ENCODE peak calls at places on chromosomes 16 and 17, in ten cellular contexts. I is mucosa of gallbladder, M is iPS DF 19.7, X is tibial artery, D is heart right ventricle, J is foreskin fibroblast, B is progenitor cell of endocrine pancreas, E is H7, Z is body of pancreas, U is NCI-H2081. C is an unnamed sample.

GRCh38 chr17:66791337-66791736 is 43.6 kb upstream of the CACNG5 start:
- DNase-seq in I (peak), M (no peak), X (peak), D (no peak), J (no peak), B (no peak), E (peak), Z (peak), U (no peak), C (no peak)

GRCh38 chr17:36066365-36066945 is 2.4 kb downstream of the CCL18 start:
- DNase-seq in I (no peak), M (no peak), X (no peak), D (no peak), J (no peak), B (no peak), E (no peak), Z (no peak), U (no peak), C (no peak)

GRCh38 chr17:44159519-44160210 is 10.8 kb upstream of the ASB16 start:
- DNase-seq in I (no peak), M (no peak), X (no peak), D (no peak), J (no peak), B (no peak), E (no peak), Z (no peak), U (no peak), C (peak)

GRCh38 chr16:72962347-72962746 is 85.6 kb downstream of the ZFHX3 start:
- DNase-seq in I (no peak), M (no peak), X (peak), D (no peak), J (no peak), B (no peak), E (no peak), Z (no peak), U (no peak), C (no peak)

GRCh38 chr16:89013111-89013510 is 36.1 kb upstream of the CBFA2T3 start:
- DNase-seq in I (no peak), M (no peak), X (no peak), D (no peak), J (no peak), B (no peak), E (no peak), Z (no peak), U (no peak), C (no peak)

GRCh38 chr16:68737046-68737729 is at the start of gene CDH1:
- DNase-seq in I (peak), M (peak), X (no peak), D (peak), J (no peak), B (peak), E (peak), Z (peak), U (peak), C (no peak)

GRCh38 chr16:30741461-30741914 is 6.7 kb upstream of the PHKG2 start:
- DNase-seq in I (peak), M (no peak), X (no peak), D (no peak), J (peak), B (no peak), E (peak), Z (peak), U (no peak), C (no peak)

GRCh38 chr16:7185689-7186088 is 147.0 kb upstream of the RBFOX1 start:
- DNase-seq in I (no peak), M (no peak), X (no peak), D (no peak), J (no peak), B (no peak), E (no peak), Z (no peak), U (no peak), C (no peak)

GRCh38 chr17:15468142-15468541 is 721 bp upstream of the CDRT4 start:
- DNase-seq in I (no peak), M (no peak), X (no peak), D (no peak), J (no peak), B (no peak), E (no peak), Z (no peak), U (no peak), C (no peak)

GRCh38 chr16:3143189-3143588 is 8.4 kb downstream of the ZNF213 start:
- DNase-seq in I (no peak), M (no peak), X (no peak), D (no peak), J (no peak), B (no peak), E (peak), Z (no peak), U (no peak), C (no peak)

GRCh38 chr17:67137026-67137370 is 92.6 kb downstream of the CACNG1 start:
- DNase-seq in I (no peak), M (no peak), X (no peak), D (no peak), J (peak), B (no peak), E (no peak), Z (no peak), U (no peak), C (no peak)

C was measured in uterus.